ENCODE peak calls at places on chromosomes 16 and 17, in four cellular contexts. One of them, this sample, is unnamed.

GRCh38 chr16:4661661-4662060 is 31.7 kb upstream of the NUDT16L1 start:
- DNase-seq in MG63: no peak
- DNase-seq in effector memory CD4-positive, alpha-beta T cell: no peak
- DNase-seq in kidney epithelial cell: no peak
- DNase-seq in this sample: no peak

GRCh38 chr17:7840875-7841274 is 6.9 kb downstream of the KDM6B start:
- DNase-seq in MG63: no peak
- DNase-seq in effector memory CD4-positive, alpha-beta T cell: no peak
- DNase-seq in kidney epithelial cell: no peak
- DNase-seq in this sample: no peak

GRCh38 chr16:3142770-3143169 is 7.9 kb downstream of the ZNF213 start:
- DNase-seq in kidney epithelial cell: no peak
- DNase-seq in effector memory CD4-positive, alpha-beta T cell: no peak
- DNase-seq in MG63: no peak
- DNase-seq in this sample: no peak

GRCh38 chr16:70473446-70474319 is 19.3 kb downstream of the FCSK start:
- DNase-seq in effector memory CD4-positive, alpha-beta T cell: no peak
- DNase-seq in kidney epithelial cell: no peak
- DNase-seq in MG63: no peak
- DNase-seq in this sample: no peak

GRCh38 chr17:74526681-74527080 is 4.6 kb downstream of the CD300LB start:
- DNase-seq in MG63: no peak
- DNase-seq in kidney epithelial cell: no peak
- DNase-seq in effector memory CD4-positive, alpha-beta T cell: no peak
- DNase-seq in this sample: no peak

GRCh38 chr16:82924075-82924854 is 297.5 kb downstream of the CDH13 start:
- DNase-seq in effector memory CD4-positive, alpha-beta T cell: no peak
- DNase-seq in MG63: no peak
- DNase-seq in kidney epithelial cell: no peak
- DNase-seq in this sample: peak; percentile 4

GRCh38 chr17:50272711-50273653 is 1.3 kb upstream of the TMEM92 start:
- DNase-seq in effector memory CD4-positive, alpha-beta T cell: peak; percentile 40
- DNase-seq in kidney epithelial cell: no peak
- DNase-seq in MG63: peak; percentile 63
- DNase-seq in this sample: peak; percentile 73

GRCh38 chr16:67968440-67969285 is at the start of gene SLC12A4:
- DNase-seq in kidney epithelial cell: no peak
- DNase-seq in effector memory CD4-positive, alpha-beta T cell: peak; percentile 81
- DNase-seq in MG63: peak; percentile 75
- DNase-seq in this sample: peak; percentile 80

GRCh38 chr16:84548971-84549844 is 44.7 kb upstream of the MEAK7 start:
- DNase-seq in kidney epithelial cell: no peak
- DNase-seq in effector memory CD4-positive, alpha-beta T cell: peak; percentile 17
- DNase-seq in MG63: no peak
- DNase-seq in this sample: no peak

GRCh38 chr17:199195-199604 is 17.8 kb upstream of the DOC2B start:
- DNase-seq in MG63: no peak
- DNase-seq in kidney epithelial cell: no peak
- DNase-seq in effector memory CD4-positive, alpha-beta T cell: no peak
- DNase-seq in this sample: no peak

GRCh38 chr16:86951831-86952598 is 365.2 kb downstream of the C16orf95 start:
- DNase-seq in effector memory CD4-positive, alpha-beta T cell: no peak
- DNase-seq in MG63: peak; percentile 92
- DNase-seq in kidney epithelial cell: peak; percentile 95
- DNase-seq in this sample: peak; percentile 97

GRCh38 chr16:88289549-88290344 is 93.0 kb upstream of the ZNF469 start:
- DNase-seq in effector memory CD4-positive, alpha-beta T cell: no peak
- DNase-seq in MG63: no peak
- DNase-seq in kidney epithelial cell: no peak
- DNase-seq in this sample: no peak

GRCh38 chr17:2462481-2462880 is 49.2 kb downstream of the METTL16 start:
- DNase-seq in MG63: no peak
- DNase-seq in effector memory CD4-positive, alpha-beta T cell: no peak
- DNase-seq in kidney epithelial cell: no peak
- DNase-seq in this sample: no peak

GRCh38 chr17:54948380-54948779 is 20.1 kb downstream of the COX11 start:
- DNase-seq in kidney epithelial cell: peak; percentile 95
- DNase-seq in effector memory CD4-positive, alpha-beta T cell: no peak
- DNase-seq in MG63: peak; percentile 59
- DNase-seq in this sample: peak; percentile 88

GRCh38 chr17:32525116-32525515 is 38.3 kb downstream of the CDK5R1 start:
- DNase-seq in MG63: no peak
- DNase-seq in kidney epithelial cell: peak; percentile 38
- DNase-seq in effector memory CD4-positive, alpha-beta T cell: no peak
- DNase-seq in this sample: no peak

GRCh38 chr17:7380855-7381683 is at the start of gene TNK1:
- DNase-seq in kidney epithelial cell: no peak
- DNase-seq in MG63: no peak
- DNase-seq in effector memory CD4-positive, alpha-beta T cell: no peak
- DNase-seq in this sample: no peak

GRCh38 chr17:31393749-31394146 is 2.3 kb downstream of the RAB11FIP4 start:
- DNase-seq in MG63: no peak
- DNase-seq in effector memory CD4-positive, alpha-beta T cell: no peak
- DNase-seq in kidney epithelial cell: no peak
- DNase-seq in this sample: no peak
- H3K27me3 ChIP-seq in MG63: no peaks in the 10 kb centered on the region
- H3K27me3 ChIP-seq in effector memory CD4-positive, alpha-beta T cell: peaks cover 17% of the 10 kb centered on the region
- H3K27me3 ChIP-seq in kidney epithelial cell: peaks cover 44% of the 10 kb centered on the region
- H3K27me3 ChIP-seq in this sample: peaks cover 14% of the 10 kb centered on the region

GRCh38 chr17:3843935-3844516 is 2.0 kb downstream of the NCBP3 start:
- DNase-seq in kidney epithelial cell: no peak
- DNase-seq in MG63: no peak
- DNase-seq in effector memory CD4-positive, alpha-beta T cell: peak; percentile 17
- DNase-seq in this sample: no peak

GRCh38 chr17:3845754-3846738 is at the start of gene NCBP3:
- DNase-seq in kidney epithelial cell: peak; percentile 47
- DNase-seq in MG63: peak; percentile 80
- DNase-seq in effector memory CD4-positive, alpha-beta T cell: peak; percentile 85
- DNase-seq in this sample: peak; percentile 92

GRCh38 chr17:3845361-3845753 is 689 bp downstream of the NCBP3 start:
- DNase-seq in effector memory CD4-positive, alpha-beta T cell: no peak
- DNase-seq in kidney epithelial cell: no peak
- DNase-seq in MG63: no peak
- DNase-seq in this sample: no peak

GRCh38 chr17:3848229-3848628 is 2.2 kb upstream of the NCBP3 start:
- DNase-seq in effector memory CD4-positive, alpha-beta T cell: no peak
- DNase-seq in MG63: no peak
- DNase-seq in kidney epithelial cell: no peak
- DNase-seq in this sample: no peak

DNA sequence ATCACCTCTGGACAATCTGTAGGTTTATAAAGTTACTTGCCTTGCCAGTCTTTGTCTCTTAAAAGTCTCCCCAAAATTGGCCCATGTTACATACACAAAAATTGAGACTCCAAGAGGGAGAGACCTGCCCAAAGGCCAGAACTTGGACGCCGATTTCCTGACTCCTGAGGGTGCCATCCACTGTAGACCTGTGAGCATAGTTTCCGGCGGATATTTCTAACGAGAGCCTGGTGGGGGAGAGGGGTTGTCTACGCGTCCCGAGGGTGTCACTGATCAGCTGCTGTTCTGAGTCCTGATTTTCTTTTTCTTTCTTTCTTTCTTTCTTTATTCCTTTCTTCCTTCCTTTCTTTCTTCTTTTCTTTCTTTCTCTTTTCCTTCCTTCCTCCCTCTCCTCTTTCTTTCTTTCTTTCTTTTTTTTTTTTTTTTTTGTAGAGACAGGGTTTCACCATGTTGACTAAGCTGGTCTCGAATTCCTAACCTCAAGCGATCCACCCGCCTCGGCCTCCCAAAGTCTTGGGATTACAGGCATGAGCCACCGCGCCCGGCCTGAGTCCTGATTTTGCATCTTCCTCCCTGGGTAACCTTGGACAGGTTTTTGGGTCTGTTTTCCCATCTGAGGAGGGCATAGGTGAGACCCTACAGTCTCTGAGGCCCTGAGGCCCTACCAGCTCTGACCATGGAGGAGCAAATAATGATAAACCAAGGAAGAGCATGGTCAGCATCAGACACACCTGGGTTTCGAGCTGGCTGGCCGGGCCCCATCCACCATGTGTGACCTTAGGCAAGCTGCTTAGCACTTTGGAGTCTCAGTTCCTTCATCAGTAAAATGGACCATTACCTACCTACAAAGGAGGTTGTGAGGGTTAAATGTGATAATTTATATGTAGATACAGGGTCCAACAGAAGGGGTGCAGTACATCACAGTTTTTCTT is 959 bp upstream of the NCBP3 start:
- DNase-seq in kidney epithelial cell: no peak
- DNase-seq in effector memory CD4-positive, alpha-beta T cell: no peak
- DNase-seq in MG63: no peak
- DNase-seq in this sample: no peak
- H3K4me3 ChIP-seq in kidney epithelial cell: no peak overlapping the region
- H3K4me3 ChIP-seq in effector memory CD4-positive, alpha-beta T cell: no peak overlapping the region
- H3K4me3 ChIP-seq in MG63: peak overlapping the region; percentile 60
- H3K4me3 ChIP-seq in this sample: peak overlapping the region; percentile 85

DNA sequence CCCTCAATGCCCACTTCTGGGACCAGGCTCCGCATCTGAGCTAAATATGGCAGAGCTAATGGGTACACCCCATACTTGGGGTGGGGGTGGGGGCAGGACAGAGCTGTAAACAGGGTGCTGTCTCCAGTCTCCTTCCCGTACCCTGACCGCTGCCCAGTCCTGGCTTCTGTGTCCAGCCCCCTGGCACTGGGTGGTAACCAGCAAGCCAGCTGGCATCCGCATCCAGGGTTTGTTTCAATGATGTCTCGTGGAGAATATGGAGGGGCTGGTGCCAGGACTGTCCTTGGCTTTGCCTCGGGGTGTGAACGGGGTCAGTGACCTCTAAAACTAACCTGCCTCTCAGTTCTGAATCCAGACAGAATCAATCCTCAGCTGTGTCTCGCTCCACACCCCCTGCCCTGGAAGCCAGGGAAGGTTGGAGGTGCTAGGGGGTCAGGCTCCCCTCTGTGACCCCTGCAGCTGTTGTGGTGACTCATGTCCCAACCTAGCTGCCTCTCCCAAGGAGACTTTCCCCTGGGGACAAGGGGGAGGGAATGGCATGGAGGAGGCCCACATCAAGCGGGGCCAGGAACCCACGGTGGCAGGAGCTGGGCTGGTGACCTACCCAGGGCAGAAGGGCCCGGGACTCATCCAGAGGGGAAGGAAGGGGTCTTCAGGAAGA is 1.5 kb upstream of the PNMT start:
- DNase-seq in effector memory CD4-positive, alpha-beta T cell: no peak
- DNase-seq in MG63: peak; percentile 79
- DNase-seq in kidney epithelial cell: no peak
- DNase-seq in this sample: no peak
- H3K27me3 ChIP-seq in effector memory CD4-positive, alpha-beta T cell: peaks cover 15% of the 10 kb centered on the region
- H3K27me3 ChIP-seq in MG63: no peaks in the 10 kb centered on the region
- H3K27me3 ChIP-seq in kidney epithelial cell: peaks cover 49% of the 10 kb centered on the region
- H3K27me3 ChIP-seq in this sample: peaks cover 42% of the 10 kb centered on the region

GRCh38 chr17:76427457-76428231 is 25.3 kb downstream of the UBE2O start:
- DNase-seq in effector memory CD4-positive, alpha-beta T cell: no peak
- DNase-seq in kidney epithelial cell: no peak
- DNase-seq in MG63: peak; percentile 76
- DNase-seq in this sample: peak; percentile 68
- H3K4me3 ChIP-seq in effector memory CD4-positive, alpha-beta T cell: no peak overlapping the region
- H3K4me3 ChIP-seq in kidney epithelial cell: no peak overlapping the region
- H3K4me3 ChIP-seq in MG63: no peak overlapping the region
- H3K4me3 ChIP-seq in this sample: no peak overlapping the region

DNA sequence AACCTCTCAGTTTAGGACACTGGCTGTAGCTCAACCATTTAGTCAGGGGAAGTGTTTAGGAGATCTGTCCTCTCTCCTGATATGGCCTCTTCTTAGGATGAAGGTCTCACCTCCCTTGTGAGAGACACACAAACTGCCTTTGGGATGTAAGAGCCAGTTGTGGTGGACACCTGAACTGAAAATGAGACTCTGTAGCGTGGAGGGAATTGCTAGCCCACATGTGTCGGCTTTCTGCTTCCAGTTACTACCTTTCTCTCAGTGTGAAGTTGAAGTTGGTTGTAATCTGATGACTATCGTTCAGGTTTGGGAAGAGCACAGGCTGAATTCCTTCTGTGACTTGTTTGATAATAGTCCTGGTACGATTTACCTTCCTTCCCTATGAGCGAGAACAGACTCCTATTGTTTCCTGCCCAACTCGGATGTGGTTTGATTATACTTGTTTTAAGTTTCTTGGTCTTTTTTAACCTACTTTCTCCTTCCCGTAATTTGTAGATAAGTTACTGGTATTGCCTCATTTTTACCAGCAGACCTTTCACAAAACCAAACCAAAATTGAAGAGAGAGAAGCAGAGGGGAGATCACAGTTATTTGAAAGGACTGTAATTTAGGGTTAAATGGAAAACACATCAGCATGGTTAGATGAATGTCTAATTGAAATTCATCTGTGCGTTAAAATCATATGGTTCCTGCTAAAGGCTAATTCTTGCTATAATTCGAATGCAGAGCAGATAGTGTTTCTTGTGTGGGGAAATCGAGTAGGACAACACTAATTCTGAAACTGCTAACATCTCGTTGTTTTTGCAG is 43.2 kb downstream of the CLEC16A start:
- DNase-seq in effector memory CD4-positive, alpha-beta T cell: no peak
- DNase-seq in kidney epithelial cell: no peak
- DNase-seq in MG63: no peak
- DNase-seq in this sample: no peak
- H3K27me3 ChIP-seq in effector memory CD4-positive, alpha-beta T cell: no peaks in the 10 kb centered on the region
- H3K27me3 ChIP-seq in kidney epithelial cell: no peaks in the 10 kb centered on the region
- H3K27me3 ChIP-seq in MG63: no peaks in the 10 kb centered on the region
- H3K27me3 ChIP-seq in this sample: no peaks in the 10 kb centered on the region

GRCh38 chr17:38450699-38451029 is 22.4 kb downstream of the ARHGAP23 start:
- DNase-seq in effector memory CD4-positive, alpha-beta T cell: no peak
- DNase-seq in MG63: no peak
- DNase-seq in kidney epithelial cell: no peak
- DNase-seq in this sample: no peak
- H3K4me3 ChIP-seq in effector memory CD4-positive, alpha-beta T cell: no peak overlapping the region
- H3K4me3 ChIP-seq in MG63: no peak overlapping the region
- H3K4me3 ChIP-seq in kidney epithelial cell: no peak overlapping the region
- H3K4me3 ChIP-seq in this sample: peak overlapping the region; percentile 40

GRCh38 chr17:4743898-4744297 is 4.2 kb upstream of the CXCL16 start:
- DNase-seq in kidney epithelial cell: no peak
- DNase-seq in MG63: no peak
- DNase-seq in effector memory CD4-positive, alpha-beta T cell: no peak
- DNase-seq in this sample: no peak

GRCh38 chr17:4742133-4742532 is 2.4 kb upstream of the CXCL16 start:
- DNase-seq in effector memory CD4-positive, alpha-beta T cell: no peak
- DNase-seq in MG63: peak; percentile 4
- DNase-seq in kidney epithelial cell: no peak
- DNase-seq in this sample: no peak

GRCh38 chr17:4742629-4743028 is 2.9 kb upstream of the CXCL16 start:
- DNase-seq in effector memory CD4-positive, alpha-beta T cell: no peak
- DNase-seq in MG63: no peak
- DNase-seq in kidney epithelial cell: no peak
- DNase-seq in this sample: no peak

GRCh38 chr17:4741544-4741943 is 1.8 kb upstream of the CXCL16 start:
- DNase-seq in kidney epithelial cell: no peak
- DNase-seq in MG63: no peak
- DNase-seq in effector memory CD4-positive, alpha-beta T cell: no peak
- DNase-seq in this sample: no peak

GRCh38 chr17:4743216-4743615 is 3.5 kb upstream of the CXCL16 start:
- DNase-seq in effector memory CD4-positive, alpha-beta T cell: no peak
- DNase-seq in MG63: no peak
- DNase-seq in kidney epithelial cell: no peak
- DNase-seq in this sample: no peak
- H3K27me3 ChIP-seq in effector memory CD4-positive, alpha-beta T cell: peaks cover 4% of the 10 kb centered on the region
- H3K27me3 ChIP-seq in MG63: no peaks in the 10 kb centered on the region
- H3K27me3 ChIP-seq in kidney epithelial cell: peaks cover 61% of the 10 kb centered on the region
- H3K27me3 ChIP-seq in this sample: peaks cover 29% of the 10 kb centered on the region

This sample was measured in SJSA1.